ENCODE peak calls at places on chromosomes 6 and 20, in ten cellular contexts. T is HFFc6, V is HCT116, Y is pancreas, D is H9, B is fibroblast of lung, R is AG09309, Q is endothelial cell, Z is HL-60, C is stomach. A is an unnamed sample.

GRCh38 chr6:1473166-1473565 is 83.8 kb downstream of the FOXF2 start:
- DNase-seq in T (no peak), V (no peak), Y (no peak), D (no peak), B (no peak), R (no peak), Q (no peak), Z (no peak), C (no peak), A (no peak)

GRCh38 chr20:31863296-31864085 is 6.8 kb downstream of the DUSP15 start:
- DNase-seq in T (no peak), V (no peak), Y (no peak), D (no peak), B (no peak), R (no peak), Q (no peak), Z (no peak), C (no peak), A (no peak)

GRCh38 chr6:119259027-119259426 is 90.5 kb downstream of the MAN1A1 start:
- DNase-seq in T (no peak), V (peak; percentile 55), Y (no peak), D (no peak), B (no peak), R (no peak), Q (no peak), Z (no peak), C (no peak), A (no peak)

GRCh38 chr6:157291356-157291755 is 32.0 kb downstream of the TMEM242 start:
- DNase-seq in T (no peak), V (no peak), Y (no peak), D (no peak), B (no peak), R (no peak), Q (no peak), Z (no peak), C (no peak), A (no peak)

GRCh38 chr20:63124092-63124781 is 91.7 kb downstream of the YTHDF1 start:
- DNase-seq in T (peak; percentile 44), V (no peak), Y (no peak), D (peak; percentile 21), B (peak; percentile 7), R (no peak), Q (no peak), Z (no peak), C (no peak), A (peak; percentile 0)

GRCh38 chr20:1225729-1226313 is at the start of gene RAD21L1:
- DNase-seq in T (peak; percentile 57), V (peak; percentile 62), Y (peak; percentile 91), D (peak; percentile 95), B (peak; percentile 74), R (no peak), Q (peak; percentile 93), Z (peak; percentile 45), C (peak; percentile 84), A (peak; percentile 92)

GRCh38 chr20:16366548-16366947 is 206.7 kb downstream of the KIF16B start:
- DNase-seq in T (no peak), V (no peak), Y (no peak), D (no peak), B (no peak), R (no peak), Q (no peak), Z (no peak), C (no peak), A (no peak)

GRCh38 chr20:10263385-10264165 is 44.9 kb downstream of the SNAP25 start:
- DNase-seq in T (no peak), V (no peak), Y (no peak), D (no peak), B (peak; percentile 43), R (no peak), Q (no peak), Z (no peak), C (no peak), A (no peak)

GRCh38 chr6:166275714-166276166 is 32.5 kb downstream of the PRR18 start:
- DNase-seq in T (peak; percentile 10), V (no peak), Y (peak; percentile 77), D (peak; percentile 77), B (peak; percentile 45), R (no peak), Q (peak; percentile 91), Z (peak; percentile 69), C (peak; percentile 82), A (peak; percentile 88)

GRCh38 chr6:111648100-111648499 is 42.4 kb upstream of the TRAF3IP2 start:
- DNase-seq in T (no peak), V (no peak), Y (no peak), D (no peak), B (no peak), R (no peak), Q (no peak), Z (no peak), C (no peak), A (no peak)

DNA sequence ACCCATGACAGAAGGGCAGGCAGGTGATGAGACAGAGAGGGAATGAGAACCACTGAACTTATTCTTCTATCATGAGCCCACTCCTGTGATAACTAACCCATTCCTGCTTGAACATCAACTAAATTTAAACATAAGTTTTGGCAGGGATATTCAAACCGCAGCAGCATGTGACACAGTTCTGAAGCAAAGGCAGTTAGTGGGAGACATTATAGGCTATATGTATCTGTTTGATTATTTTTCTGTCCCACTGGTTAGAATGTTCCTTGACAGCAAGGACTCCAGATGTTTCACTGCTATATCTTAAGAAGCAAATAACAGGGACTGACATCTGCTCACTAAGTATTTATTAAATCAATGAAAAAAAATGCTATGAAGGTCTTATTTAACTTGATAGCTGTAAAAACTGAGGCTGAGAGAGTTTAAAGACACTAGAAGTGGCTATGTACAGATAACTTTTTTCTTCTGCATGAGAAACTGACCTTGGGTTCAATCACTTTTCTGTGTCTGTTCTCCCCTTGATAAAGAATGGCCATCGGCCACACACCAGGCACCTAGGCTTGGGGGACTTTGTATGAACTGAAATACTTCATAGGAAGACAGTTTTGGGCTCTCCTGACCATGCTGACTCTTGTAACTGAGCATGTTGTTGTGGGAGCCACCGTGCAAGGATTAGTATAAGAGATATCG is 90.9 kb downstream of the CEP162 start:
- DNase-seq in T (no peak), V (no peak), Y (no peak), D (no peak), B (peak; percentile 50), R (no peak), Q (no peak), Z (no peak), C (no peak), A (no peak)
- TF ChIP-seq CTCF in T (no peak), V (no peak), Y (no peak), D (no peak), B (no peak), R (no peak), Q (no peak), Z (no peak), C (no peak), A (no peak)

DNA sequence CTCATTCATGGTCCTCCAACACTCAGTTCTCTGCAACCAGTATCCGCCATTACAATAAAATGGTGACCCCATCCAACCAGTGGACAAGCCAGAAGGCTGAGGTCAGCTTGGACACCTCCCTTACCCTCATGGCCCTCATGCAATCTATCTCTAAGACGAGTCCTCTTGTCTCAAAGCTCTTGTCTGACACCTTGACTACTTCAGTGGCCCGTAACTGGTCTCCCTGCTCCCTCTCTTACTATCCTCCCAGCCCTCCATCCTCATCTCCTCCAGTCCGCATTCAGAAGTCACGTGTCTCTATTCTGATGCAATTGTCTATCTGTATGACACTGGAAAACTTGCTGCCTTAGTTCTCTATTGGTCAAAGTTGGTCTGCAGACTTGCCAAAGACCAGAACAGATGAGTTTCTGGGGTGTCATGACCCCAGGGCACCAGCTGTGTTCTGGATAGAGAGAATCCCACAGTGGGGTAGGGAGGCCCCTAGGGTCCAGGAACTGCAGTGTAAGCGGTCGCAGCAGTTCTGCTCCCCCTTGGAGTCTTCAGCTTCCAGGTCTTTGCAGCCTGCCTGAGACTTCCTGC is 59.6 kb upstream of the RNF24 start:
- DNase-seq in T (no peak), V (no peak), Y (no peak), D (no peak), B (no peak), R (no peak), Q (no peak), Z (peak; percentile 76), C (no peak), A (no peak)
- TF ChIP-seq CTCF in T (no peak), V (no peak), Y (no peak), D (no peak), B (no peak), R (no peak), Q (no peak), Z (no peak), C (no peak), A (no peak)

DNA sequence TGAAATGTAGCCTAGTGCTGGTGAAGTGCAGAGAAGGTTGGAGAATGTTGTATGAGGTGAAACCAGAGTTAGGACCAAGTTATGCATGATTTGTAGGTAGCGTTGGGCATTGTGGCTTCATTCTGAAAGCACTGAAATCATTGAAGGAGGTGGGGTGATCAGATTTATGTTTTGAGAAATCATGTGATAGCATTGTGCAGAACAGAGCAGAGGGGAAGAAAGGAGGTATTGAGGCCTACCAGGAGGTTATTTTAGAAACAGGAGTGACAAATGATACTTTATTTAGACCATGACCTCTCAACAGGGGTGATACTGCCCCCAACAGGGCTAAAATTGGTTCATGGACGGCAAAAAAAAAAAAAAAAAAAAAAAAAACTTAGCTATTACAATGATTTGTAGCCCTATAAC is 15.6 kb upstream of the HMGN3 start:
- DNase-seq in T (no peak), V (no peak), Y (no peak), D (no peak), B (no peak), R (no peak), Q (no peak), Z (no peak), C (no peak), A (no peak)
- TF ChIP-seq CTCF in T (peak; percentile 35), V (peak; percentile 35), Y (no peak), D (peak; percentile 60), B (no peak), R (no peak), Q (peak; percentile 30), Z (no peak), C (no peak), A (no peak)

GRCh38 chr20:42005211-42005610 is 387.0 kb upstream of the CHD6 start:
- DNase-seq in T (no peak), V (no peak), Y (no peak), D (no peak), B (no peak), R (no peak), Q (no peak), Z (no peak), C (no peak), A (no peak)

GRCh38 chr20:42007251-42007650 is 389.1 kb upstream of the CHD6 start:
- DNase-seq in T (no peak), V (no peak), Y (no peak), D (no peak), B (no peak), R (no peak), Q (no peak), Z (no peak), C (no peak), A (no peak)

GRCh38 chr20:42010090-42010489 is 391.9 kb upstream of the CHD6 start:
- DNase-seq in T (no peak), V (no peak), Y (no peak), D (no peak), B (no peak), R (no peak), Q (no peak), Z (no peak), C (no peak), A (no peak)
- TF ChIP-seq CTCF in T (no peak), V (no peak), Y (no peak), D (no peak), B (no peak), R (no peak), Q (no peak), Z (no peak), C (no peak), A (no peak)

GRCh38 chr20:40257763-40258162 is 431.3 kb downstream of the MAFB start:
- DNase-seq in T (no peak), V (no peak), Y (no peak), D (no peak), B (no peak), R (no peak), Q (no peak), Z (no peak), C (no peak), A (no peak)
- TF ChIP-seq CTCF in T (no peak), V (no peak), Y (no peak), D (no peak), B (no peak), R (no peak), Q (no peak), Z (no peak), C (no peak), A (no peak)

A was measured in nephron progenitor cell.